ENCODE peak calls at places on chromosomes 16 and 17, in four cellular contexts. K is osteocyte, Y is upper lobe of right lung, W is neural progenitor cell. Z is an unnamed sample.

GRCh38 chr16:16162591-16162990 is 60.7 kb downstream of the ABCC6 start:
- DNase-seq in K (no peak), Y (no peak), W (no peak), Z (no peak)

GRCh38 chr16:57924514-57924913 is 46.4 kb downstream of the CNGB1 start:
- DNase-seq in K (no peak), Y (no peak), W (no peak), Z (no peak)

GRCh38 chr16:12271006-12271405 is 294.5 kb downstream of the SNX29 start:
- DNase-seq in K (no peak), Y (no peak), W (peak; percentile 75), Z (peak; percentile 39)

GRCh38 chr16:59633996-59634579 is 900.0 kb upstream of the GOT2 start:
- DNase-seq in K (no peak), Y (no peak), W (no peak), Z (no peak)

GRCh38 chr16:85394511-85395206 is 218.5 kb upstream of the GSE1 start:
- DNase-seq in K (no peak), Y (peak; percentile 48), W (no peak), Z (no peak)

GRCh38 chr17:22599322-22599721 is 907.0 kb downstream of the KCNJ18 start:
- DNase-seq in K (no peak), Y (no peak), W (no peak), Z (no peak)

GRCh38 chr17:65131946-65132345 is 5.2 kb upstream of the RGS9 start:
- DNase-seq in K (no peak), Y (no peak), W (no peak), Z (no peak)

GRCh38 chr17:74192950-74193781 is 10.3 kb upstream of the RPL38 start:
- DNase-seq in K (no peak), Y (peak; percentile 81), W (no peak), Z (no peak)

GRCh38 chr16:85375282-85375681 is 237.8 kb upstream of the GSE1 start:
- DNase-seq in K (no peak), Y (no peak), W (no peak), Z (no peak)

GRCh38 chr16:75096730-75097129 is 19.9 kb downstream of the LDHD start:
- DNase-seq in K (no peak), Y (peak; percentile 77), W (peak; percentile 47), Z (no peak)

GRCh38 chr16:75093598-75094540 is 22.7 kb downstream of the LDHD start:
- DNase-seq in K (no peak), Y (no peak), W (no peak), Z (no peak)

GRCh38 chr16:75097191-75097761 is 19.3 kb downstream of the LDHD start:
- DNase-seq in K (no peak), Y (no peak), W (no peak), Z (no peak)

GRCh38 chr16:75095637-75096036 is 20.9 kb downstream of the LDHD start:
- DNase-seq in K (no peak), Y (no peak), W (no peak), Z (no peak)

DNA sequence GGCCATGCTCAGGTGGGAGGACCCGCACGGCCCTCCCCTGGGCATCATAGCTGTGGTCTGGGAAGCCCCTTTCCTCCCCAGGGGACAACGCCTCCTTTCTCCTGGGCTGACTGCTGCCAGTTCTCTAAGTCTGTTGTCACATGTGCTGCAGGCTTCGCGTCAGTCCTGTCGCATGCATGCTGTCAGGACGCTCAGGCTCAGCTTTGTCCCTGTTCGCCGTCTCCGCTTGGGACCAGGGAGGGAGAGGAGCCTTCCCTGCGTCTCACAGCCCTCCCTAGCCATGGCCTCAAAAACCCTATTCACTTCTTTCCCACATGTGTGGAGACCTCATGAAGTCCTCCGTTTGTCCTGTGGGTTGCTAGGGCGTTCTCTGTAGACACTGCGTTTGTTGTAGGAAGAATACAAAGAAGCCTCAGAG is 21.4 kb downstream of the LDHD start:
- DNase-seq in K (no peak), Y (no peak), W (no peak), Z (no peak)
- TF ChIP-seq CTCF in K (no peak), Y (no peak), W (no peak), Z (peak; percentile 12)

DNA sequence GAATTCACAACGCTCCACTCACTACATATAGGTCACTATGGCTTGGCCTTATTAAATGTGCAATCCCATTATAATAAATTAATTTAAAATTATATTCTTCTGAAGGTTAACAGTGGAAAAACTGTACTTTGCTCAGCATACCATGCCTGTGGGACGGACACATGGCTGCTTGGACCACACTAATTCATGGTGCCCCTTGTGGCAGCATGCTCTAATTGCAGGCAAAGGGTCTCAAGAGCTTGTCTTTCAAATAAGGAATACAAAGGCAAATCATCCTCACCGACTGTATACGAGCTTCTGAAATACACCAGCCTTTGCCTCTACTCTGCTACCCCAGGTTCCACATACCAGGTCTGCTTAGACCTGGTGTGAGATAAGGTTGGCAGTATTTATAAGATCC is 11.7 kb downstream of the SMPD3 start:
- DNase-seq in K (no peak), Y (no peak), W (peak; percentile 30), Z (no peak)
- TF ChIP-seq CTCF in K (peak; percentile 37), Y (peak; percentile 27), W (peak; percentile 46), Z (no peak)

GRCh38 chr16:70678898-70679652 is 6.8 kb downstream of the MTSS2 start:
- DNase-seq in K (no peak), Y (no peak), W (no peak), Z (no peak)

GRCh38 chr16:70678121-70678897 is 7.5 kb downstream of the MTSS2 start:
- DNase-seq in K (no peak), Y (no peak), W (no peak), Z (no peak)

GRCh38 chr16:70680495-70681381 is 5.1 kb downstream of the MTSS2 start:
- DNase-seq in K (no peak), Y (no peak), W (no peak), Z (no peak)

GRCh38 chr16:70681382-70682238 is 4.2 kb downstream of the MTSS2 start:
- DNase-seq in K (no peak), Y (no peak), W (no peak), Z (peak; percentile 83)

DNA sequence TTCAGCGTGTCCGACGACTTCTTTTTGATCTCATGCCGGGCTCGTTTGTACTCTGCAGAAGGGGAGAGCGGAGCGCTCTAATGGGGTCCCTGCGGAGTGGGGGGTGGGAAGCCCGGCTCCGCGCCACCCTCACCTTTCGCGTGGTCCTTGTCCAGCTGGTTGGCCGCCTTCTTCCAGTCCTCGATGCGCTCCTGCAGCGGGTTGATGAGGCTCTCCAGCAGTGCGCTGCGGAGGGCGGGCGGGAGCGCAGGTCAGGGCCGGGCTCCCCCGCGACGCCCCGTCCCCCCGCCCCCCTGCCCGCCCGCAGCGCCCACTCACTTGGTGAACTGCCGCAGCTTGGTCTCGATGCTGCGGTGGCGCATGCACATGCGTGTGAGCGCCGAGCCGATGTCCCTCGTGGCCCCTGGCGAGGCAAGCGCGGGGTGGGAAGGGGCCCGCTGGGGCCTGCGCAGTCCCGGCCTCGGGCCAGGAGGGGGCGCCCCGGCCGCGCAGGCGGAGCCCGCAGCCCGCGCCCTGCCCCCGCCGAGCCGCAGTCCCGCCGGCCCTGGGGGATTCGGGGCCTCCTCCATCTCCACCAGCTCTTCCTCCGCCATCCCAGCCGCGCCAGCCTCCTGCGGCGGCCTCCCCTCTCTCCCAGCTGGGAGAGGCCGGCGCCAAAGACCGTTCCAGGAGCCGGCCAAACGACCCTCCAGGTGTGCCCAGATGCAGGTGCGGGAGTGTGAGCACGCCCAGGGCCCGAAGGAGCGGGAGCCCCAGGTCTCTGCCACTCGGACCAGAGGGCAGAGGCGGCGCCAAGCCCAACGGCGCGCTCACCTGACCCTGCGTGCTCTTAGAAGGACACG is 6.0 kb downstream of the MTSS2 start:
- DNase-seq in K (no peak), Y (no peak), W (peak; percentile 80), Z (no peak)
- TF ChIP-seq CTCF in K (peak; percentile 58), Y (peak; percentile 26), W (peak; percentile 65), Z (peak; percentile 47)

GRCh38 chr16:50667497-50668367 is 13.4 kb downstream of the SNX20 start:
- DNase-seq in K (no peak), Y (no peak), W (no peak), Z (no peak)
- TF ChIP-seq CTCF in K (no peak), Y (no peak), W (no peak), Z (no peak)